ENCODE peak calls at places on chromosomes 5 and 9, in five cellular contexts. D, X, F, W and Z are unnamed samples. For H3K4me1 and H3K27me3, the result is how much of the 10 kb centered on the place peaks cover.

GRCh38 chr9:93035821-93036351 is 22.6 kb upstream of the SUSD3 start:
- DNase-seq in D (no peak), X (no peak), F (no peak), W (no peak), Z (no peak)

GRCh38 chr5:177478711-177479646 is 5.5 kb upstream of the DBN1 start:
- DNase-seq in D (no peak), X (peak), F (no peak), W (no peak), Z (peak)

GRCh38 chr9:35563791-35564197 is 41.3 kb upstream of the TESK1 start:
- DNase-seq in D (no peak), X (no peak), F (no peak), W (peak), Z (no peak)

GRCh38 chr5:116970318-116970717 is 395.7 kb upstream of the SEMA6A start:
- DNase-seq in D (no peak), X (no peak), F (no peak), W (no peak), Z (peak)

GRCh38 chr9:94081864-94082468 is 2.3 kb upstream of the PTPDC1 start:
- DNase-seq in D (no peak), X (no peak), F (no peak), W (peak), Z (no peak)

GRCh38 chr5:100760700-100761099 is 142.4 kb downstream of the ST8SIA4 start:
- DNase-seq in D (no peak), X (no peak), F (no peak), W (no peak), Z (no peak)

GRCh38 chr5:172412724-172413260 is 41.5 kb downstream of the SH3PXD2B start:
- DNase-seq in D (peak), X (peak), F (no peak), W (no peak), Z (peak)

GRCh38 chr5:474826-475661 is 32.1 kb downstream of the EXOC3 start:
- DNase-seq in D (peak), X (no peak), F (no peak), W (no peak), Z (peak)

GRCh38 chr9:92276223-92277007 is 17.1 kb downstream of the IARS1 start:
- DNase-seq in D (peak), X (no peak), F (no peak), W (no peak), Z (no peak)

GRCh38 chr5:31161772-31162171 is 31.7 kb upstream of the CDH6 start:
- DNase-seq in D (no peak), X (no peak), F (peak), W (peak), Z (no peak)

GRCh38 chr9:27732494-27732893 is 159.2 kb upstream of the C9orf72 start:
- DNase-seq in D (no peak), X (no peak), F (no peak), W (no peak), Z (no peak)

GRCh38 chr9:113941056-113941455 is 64.9 kb downstream of the ZNF618 start:
- DNase-seq in D (no peak), X (no peak), F (no peak), W (no peak), Z (no peak)

GRCh38 chr5:127392762-127393161 is 102.2 kb downstream of the MEGF10 start:
- DNase-seq in D (no peak), X (no peak), F (no peak), W (no peak), Z (no peak)

GRCh38 chr5:57221049-57221568 is 47.2 kb downstream of the GPBP1 start:
- DNase-seq in D (peak), X (no peak), F (peak), W (peak), Z (no peak)

GRCh38 chr5:136517755-136518154 is 152.4 kb upstream of the TRPC7 start:
- DNase-seq in D (no peak), X (no peak), F (no peak), W (no peak), Z (no peak)

GRCh38 chr9:8486095-8486494 is 686.5 kb upstream of the DMAC1 start:
- DNase-seq in D (no peak), X (peak), F (peak), W (peak), Z (peak)

GRCh38 chr5:5018560-5018935 is 121.6 kb upstream of the ADAMTS16 start:
- DNase-seq in D (no peak), X (no peak), F (no peak), W (no peak), Z (no peak)

DNA sequence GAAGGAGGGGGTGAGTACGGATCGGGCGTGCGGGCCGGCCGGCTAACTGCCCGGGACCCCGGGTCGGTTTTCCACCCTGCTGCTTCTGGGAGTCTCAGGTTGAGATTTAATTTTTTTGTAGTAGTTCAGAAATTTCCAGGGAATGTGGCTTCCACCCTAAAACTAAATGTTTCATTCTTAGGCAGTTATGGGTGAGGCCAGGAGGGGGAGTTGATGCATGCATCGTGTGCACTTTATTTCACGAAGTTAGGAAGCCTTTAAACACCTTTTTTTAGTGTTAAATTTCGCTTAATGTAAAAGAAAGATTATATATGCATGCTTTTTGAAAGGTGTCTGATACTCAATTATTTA is 914 bp downstream of the CDK9 start:
- DNase-seq in D (no peak), X (no peak), F (no peak), W (no peak), Z (no peak)
- TF ChIP-seq CTCF in D (peak), X (peak), F (peak), W (no peak), Z (peak)

DNA sequence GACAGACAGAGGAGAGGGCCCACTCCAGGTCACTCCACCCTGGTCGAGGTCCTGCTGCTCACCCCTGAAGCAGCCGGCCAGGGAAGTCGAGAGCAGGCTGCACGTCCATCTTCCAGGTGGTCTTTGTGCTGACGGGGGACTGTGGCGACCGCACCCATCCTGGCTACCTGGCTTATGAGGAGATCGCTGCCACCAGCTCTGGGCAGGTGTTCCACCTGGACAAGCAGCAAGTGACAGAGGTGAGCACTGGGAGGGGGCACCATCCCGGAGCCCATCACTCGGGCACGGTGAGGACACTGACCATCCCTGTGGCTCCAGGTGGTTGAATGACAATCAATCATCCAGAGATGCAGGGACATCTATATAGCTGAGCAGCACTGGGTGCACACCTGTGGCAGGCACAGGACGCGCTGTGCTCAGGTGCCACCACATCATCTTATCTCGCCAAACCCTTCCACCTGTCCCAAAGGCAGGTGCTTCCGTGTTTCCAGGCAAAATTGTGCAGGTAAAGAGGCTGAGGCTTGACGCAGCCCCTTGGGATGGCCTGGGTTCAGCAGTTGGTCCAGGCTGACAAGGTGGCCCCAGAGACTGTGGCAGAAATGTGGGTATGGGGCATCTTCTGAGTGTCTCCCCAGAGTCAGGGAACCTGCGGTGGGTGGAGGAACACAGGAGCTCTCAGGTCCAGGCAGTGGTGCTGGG is 20.7 kb downstream of the HMCN2 start:
- DNase-seq in D (no peak), X (no peak), F (no peak), W (no peak), Z (no peak)
- H3K4me1 ChIP-seq in D (under half), X (under half), F (under half), W (under half), Z (under half)

GRCh38 chr5:43016217-43016779 is 23.8 kb downstream of the ANXA2R start:
- DNase-seq in D (no peak), X (no peak), F (no peak), W (no peak), Z (no peak)
- H3K27me3 ChIP-seq in D (under half), X (under half), F (under half), W (half or more), Z (under half)

GRCh38 chr9:38232895-38233294 is 159.6 kb upstream of the ALDH1B1 start:
- DNase-seq in D (no peak), X (no peak), F (peak), W (no peak), Z (no peak)
- TF ChIP-seq CTCF in D (no peak), X (no peak), F (no peak), W (no peak), Z (no peak)

DNA sequence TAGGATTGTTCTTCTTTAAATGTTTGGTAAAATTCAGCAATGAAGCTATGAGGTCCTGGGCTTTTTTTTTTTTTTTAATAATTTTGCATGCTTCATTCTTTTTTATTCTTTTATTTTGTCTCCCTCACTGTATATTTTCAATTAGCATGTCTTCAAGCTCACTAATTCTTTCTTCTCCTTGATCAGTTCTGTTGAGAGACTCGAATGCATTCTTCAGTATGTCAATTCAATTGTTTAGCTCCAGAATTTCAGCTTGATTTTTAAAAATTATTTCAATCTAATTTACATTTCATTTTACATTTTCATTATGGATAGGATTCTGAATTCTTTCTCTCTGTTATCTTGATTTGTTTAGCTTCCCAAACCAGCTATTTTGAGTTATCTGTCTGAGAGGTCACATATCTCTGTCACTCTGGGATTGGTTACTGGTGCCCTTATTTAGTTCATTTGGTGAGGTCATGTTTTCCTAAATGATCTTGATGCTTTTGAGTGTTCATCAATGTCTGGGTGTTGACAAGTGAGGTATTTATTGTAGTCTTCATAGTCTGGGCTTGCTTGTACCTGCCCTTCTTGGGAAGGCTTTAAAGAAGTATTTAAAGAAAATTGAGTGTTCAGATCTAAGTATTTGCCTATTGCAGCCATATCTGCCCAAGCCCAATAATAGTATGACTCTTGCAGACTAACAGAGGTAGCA is 9.1 kb downstream of the LURAP1L start:
- DNase-seq in D (no peak), X (no peak), F (no peak), W (no peak), Z (no peak)
- H3K4me1 ChIP-seq in D (under half), X (under half), F (under half), W (under half), Z (under half)

GRCh38 chr9:38233796-38234355 is 158.6 kb upstream of the ALDH1B1 start:
- DNase-seq in D (no peak), X (no peak), F (no peak), W (no peak), Z (no peak)
- H3K27me3 ChIP-seq in D (under half), X (under half), F (under half), W (under half), Z (under half)